ENCODE peak calls at places on chromosome 6, in nine cellular contexts. U is brain microvascular endothelial cell, P is BE2C, X is endothelial cell, T is ovary, J is fibroblast of mammary gland, W is GM20000, K is tibial nerve, Z is NB4. A is an unnamed sample.

GRCh38 chr6:143064996-143065683 is 4.5 kb downstream of the AIG1 start:
- DNase-seq in U (no peak), P (no peak), X (no peak), T (no peak), J (no peak), W (no peak), K (no peak), Z (peak), A (no peak)

GRCh38 chr6:42369568-42369967 is 82.2 kb downstream of the TRERF1 start:
- DNase-seq in U (no peak), P (no peak), X (no peak), T (no peak), J (no peak), W (peak), K (no peak), Z (peak), A (peak)

GRCh38 chr6:15473741-15474161 is 189.1 kb downstream of the DTNBP1 start:
- DNase-seq in U (peak), P (no peak), X (no peak), T (no peak), J (peak), W (no peak), K (no peak), Z (no peak), A (no peak)

GRCh38 chr6:17656092-17656491 is 50.6 kb downstream of the NUP153 start:
- DNase-seq in U (no peak), P (no peak), X (no peak), T (no peak), J (peak), W (no peak), K (no peak), Z (peak), A (no peak)

GRCh38 chr6:18506387-18507017 is 119.4 kb downstream of the RNF144B start:
- DNase-seq in U (peak), P (peak), X (no peak), T (no peak), J (peak), W (no peak), K (no peak), Z (no peak), A (no peak)

GRCh38 chr6:29976588-29977424 is 34.5 kb downstream of the HLA-A start:
- DNase-seq in U (peak), P (peak), X (peak), T (peak), J (peak), W (peak), K (peak), Z (peak), A (peak)

GRCh38 chr6:158625881-158626305 is 18.6 kb downstream of the DYNLT1 start:
- DNase-seq in U (no peak), P (no peak), X (no peak), T (no peak), J (no peak), W (no peak), K (no peak), Z (no peak), A (no peak)

GRCh38 chr6:139982652-139983051 is 608.2 kb upstream of the CITED2 start:
- DNase-seq in U (peak), P (peak), X (no peak), T (no peak), J (peak), W (no peak), K (no peak), Z (no peak), A (no peak)

GRCh38 chr6:152723398-152723797 is 25.7 kb downstream of the MYCT1 start:
- DNase-seq in U (no peak), P (no peak), X (no peak), T (no peak), J (peak), W (no peak), K (no peak), Z (no peak), A (no peak)

GRCh38 chr6:87334683-87335082 is 5.6 kb upstream of the GJB7 start:
- DNase-seq in U (no peak), P (no peak), X (no peak), T (no peak), J (no peak), W (no peak), K (no peak), Z (no peak), A (no peak)

GRCh38 chr6:98686008-98686601 is 148.3 kb upstream of the POU3F2 start:
- DNase-seq in U (no peak), P (no peak), X (no peak), T (no peak), J (no peak), W (no peak), K (no peak), Z (no peak), A (no peak)

GRCh38 chr6:164099535-164099982 is 685.0 kb downstream of the QKI start:
- DNase-seq in U (no peak), P (no peak), X (no peak), T (no peak), J (no peak), W (no peak), K (no peak), Z (no peak), A (no peak)

GRCh38 chr6:111812080-111813038 is 60.9 kb downstream of the FYN start:
- DNase-seq in U (peak), P (peak), X (no peak), T (no peak), J (no peak), W (no peak), K (no peak), Z (no peak), A (no peak)

GRCh38 chr6:117534974-117535373 is 52.5 kb downstream of the DCBLD1 start:
- DNase-seq in U (no peak), P (no peak), X (no peak), T (no peak), J (no peak), W (no peak), K (no peak), Z (no peak), A (no peak)

GRCh38 chr6:68638225-68638900 is 3.3 kb downstream of the ADGRB3 start:
- DNase-seq in U (peak), P (peak), X (peak), T (peak), J (peak), W (peak), K (no peak), Z (peak), A (peak)

GRCh38 chr6:135146160-135146920 is 34.8 kb upstream of the MYB start:
- DNase-seq in U (peak), P (no peak), X (no peak), T (no peak), J (peak), W (no peak), K (no peak), Z (peak), A (no peak)

GRCh38 chr6:112839525-112839961 is 492.4 kb downstream of the RFPL4B start:
- DNase-seq in U (peak), P (no peak), X (no peak), T (no peak), J (peak), W (no peak), K (no peak), Z (no peak), A (no peak)

GRCh38 chr6:71254323-71254722 is 34.3 kb upstream of the OGFRL1 start:
- DNase-seq in U (no peak), P (peak), X (no peak), T (no peak), J (no peak), W (no peak), K (no peak), Z (no peak), A (no peak)

GRCh38 chr6:46638650-46639049 is 14.0 kb downstream of the CYP39A1 start:
- DNase-seq in U (no peak), P (no peak), X (no peak), T (no peak), J (no peak), W (no peak), K (no peak), Z (no peak), A (no peak)

GRCh38 chr6:160348552-160349441 is 619 bp downstream of the SLC22A3 start:
- DNase-seq in U (no peak), P (no peak), X (peak), T (peak), J (no peak), W (no peak), K (no peak), Z (no peak), A (no peak)

GRCh38 chr6:25993038-25993684 is 30.6 kb downstream of the TRIM38 start:
- DNase-seq in U (no peak), P (no peak), X (no peak), T (no peak), J (no peak), W (no peak), K (no peak), Z (peak), A (no peak)
- TF ChIP-seq CTCF in U (no peak), P (peak), X (no peak), T (no peak), J (no peak), W (no peak), K (no peak), Z (no peak), A (no peak)

GRCh38 chr6:155499574-155499973 is 43.9 kb upstream of the NOX3 start:
- DNase-seq in U (no peak), P (no peak), X (no peak), T (no peak), J (no peak), W (no peak), K (no peak), Z (no peak), A (no peak)

GRCh38 chr6:155495011-155495768 is 39.6 kb upstream of the NOX3 start:
- DNase-seq in U (peak), P (peak), X (peak), T (peak), J (peak), W (no peak), K (peak), Z (peak), A (no peak)

GRCh38 chr6:155497273-155497672 is 41.6 kb upstream of the NOX3 start:
- DNase-seq in U (no peak), P (no peak), X (no peak), T (no peak), J (no peak), W (no peak), K (no peak), Z (no peak), A (no peak)

GRCh38 chr6:155502393-155502792 is 46.8 kb upstream of the NOX3 start:
- DNase-seq in U (no peak), P (no peak), X (no peak), T (no peak), J (no peak), W (no peak), K (no peak), Z (no peak), A (no peak)

GRCh38 chr6:155498370-155498769 is 42.7 kb upstream of the NOX3 start:
- DNase-seq in U (no peak), P (no peak), X (no peak), T (no peak), J (peak), W (no peak), K (no peak), Z (peak), A (no peak)
- TF ChIP-seq CTCF in U (peak), P (no peak), X (no peak), T (no peak), J (peak), W (no peak), K (no peak), Z (no peak), A (no peak)

GRCh38 chr6:38997128-38997761 is 51.3 kb upstream of the GLP1R start:
- DNase-seq in U (peak), P (peak), X (peak), T (no peak), J (peak), W (peak), K (no peak), Z (peak), A (peak)
- TF ChIP-seq CTCF in U (peak), P (peak), X (peak), T (no peak), J (peak), W (peak), K (peak), Z (peak), A (peak)

GRCh38 chr6:132147530-132148011 is 196.4 kb upstream of the CCN2 start:
- DNase-seq in U (peak), P (no peak), X (no peak), T (no peak), J (peak), W (no peak), K (no peak), Z (no peak), A (no peak)

DNA sequence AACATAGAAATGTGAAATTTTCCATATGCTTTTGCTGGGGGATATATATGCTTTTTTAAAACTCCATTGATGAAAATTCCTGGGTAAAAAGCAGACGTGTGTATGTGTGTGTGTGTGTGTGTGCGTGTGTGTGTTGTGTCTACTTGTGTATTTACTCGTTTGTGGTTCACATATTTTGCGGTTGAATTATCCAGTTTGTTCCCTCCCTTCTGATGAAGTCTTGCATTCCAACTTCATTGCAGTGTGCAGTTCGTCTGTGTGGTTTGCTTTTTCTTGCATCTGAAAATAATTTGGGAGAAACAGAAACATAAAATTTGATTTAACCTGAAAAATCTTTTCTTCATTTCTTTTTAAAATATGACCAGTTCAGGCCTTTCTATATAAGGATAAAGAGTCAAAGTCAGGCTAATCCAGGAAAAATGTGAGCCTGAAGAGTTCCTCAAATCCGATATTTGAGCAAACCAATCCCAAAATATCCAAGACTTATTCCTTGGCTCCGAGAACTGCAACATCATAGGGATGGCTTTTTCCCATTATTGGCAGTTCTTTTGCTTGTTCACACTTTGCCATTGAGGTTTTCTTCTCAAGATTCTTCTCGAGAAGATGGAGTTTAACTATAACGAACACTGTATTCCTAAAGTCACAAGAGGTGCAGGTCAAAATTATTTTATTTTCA is 202.2 kb upstream of the CCN2 start:
- DNase-seq in U (peak), P (no peak), X (no peak), T (no peak), J (peak), W (no peak), K (no peak), Z (no peak), A (no peak)
- TF ChIP-seq CTCF in U (no peak), P (no peak), X (no peak), T (no peak), J (no peak), W (no peak), K (no peak), Z (no peak), A (no peak)

GRCh38 chr6:31345026-31345730 is 11.8 kb downstream of the HLA-B start:
- DNase-seq in U (no peak), P (no peak), X (no peak), T (no peak), J (no peak), W (no peak), K (no peak), Z (no peak), A (no peak)
- TF ChIP-seq CTCF in U (peak), P (no peak), X (no peak), T (no peak), J (no peak), W (no peak), K (no peak), Z (peak), A (peak)

GRCh38 chr6:33816911-33817310 is 13.1 kb upstream of the MLN start:
- DNase-seq in U (no peak), P (no peak), X (no peak), T (no peak), J (no peak), W (no peak), K (no peak), Z (no peak), A (no peak)
- TF ChIP-seq CTCF in U (no peak), P (no peak), X (no peak), T (no peak), J (no peak), W (no peak), K (no peak), Z (no peak), A (no peak)

DNA sequence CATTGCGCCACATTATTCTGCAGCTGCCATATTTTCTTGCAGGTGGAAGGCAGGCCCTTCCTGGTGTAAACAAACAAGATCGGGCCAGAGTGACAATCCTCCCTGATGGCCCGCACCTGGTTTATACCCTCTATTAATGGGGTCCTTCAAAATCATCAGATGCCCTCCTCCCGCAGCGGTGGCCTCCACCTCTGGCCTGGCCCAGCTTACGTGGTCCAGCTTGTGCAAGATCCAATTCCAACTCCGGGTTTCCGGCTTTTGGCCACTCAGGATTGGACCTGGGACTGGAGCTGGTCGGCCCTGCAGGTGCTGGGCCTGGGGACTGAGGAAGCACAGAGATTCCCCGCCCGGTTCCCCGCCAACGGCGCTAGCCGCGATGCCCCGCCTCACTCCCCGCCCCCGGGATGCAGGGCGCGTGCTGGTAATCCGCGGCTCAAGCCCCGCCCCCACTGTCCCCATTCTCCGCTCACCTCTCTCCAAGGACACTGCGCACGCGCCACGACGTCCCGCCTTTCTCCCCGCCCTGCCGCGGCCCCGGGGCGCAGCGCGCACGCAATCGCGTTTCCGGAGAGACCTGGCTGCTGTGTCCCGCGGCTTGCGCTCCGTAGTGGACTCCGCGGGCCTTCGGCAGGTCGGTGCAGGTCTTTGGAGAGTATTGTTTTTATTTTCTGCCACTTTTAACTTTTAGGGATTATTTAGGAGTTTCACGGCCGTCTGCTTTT is at the start of gene TMEM14B:
- DNase-seq in U (peak), P (peak), X (peak), T (peak), J (peak), W (peak), K (peak), Z (peak), A (peak)
- TF ChIP-seq CTCF in U (no peak), P (no peak), X (no peak), T (no peak), J (no peak), W (no peak), K (no peak), Z (no peak), A (no peak)

A was measured in GM13977.